ENCODE peak calls at places on chromosomes 11 and 22, in ten cellular contexts. J is mucosa of gallbladder; F is MM.1S; M is Kasumi-1; P is colonic mucosa; D is AG09319; T is activated CD8-positive, alpha-beta memory T cell treated with anti-CD3 and anti-CD28 coated beads for 24 hours; C is dorsolateral prefrontal cortex; U is astrocyte of the spinal cord; Q is activated gamma-delta T cell treated with Interleukin-2 at 50 U/mL for 16 hours. X is an unnamed sample.

GRCh38 chr11:66847461-66848232 is 4.4 kb downstream of the RCE1 start:
- DNase-seq in U (no peak), D (no peak), T (no peak), C (no peak), M (no peak), F (no peak), Q (no peak), P (no peak), J (no peak), X (no peak)

GRCh38 chr11:72584933-72585597 is 89.2 kb downstream of the PDE2A start:
- DNase-seq in J (no peak), T (no peak), U (no peak), M (no peak), C (no peak), Q (no peak), F (no peak), P (no peak), D (no peak), X (no peak)

GRCh38 chr11:17767301-17767885 is 32.8 kb downstream of the KCNC1 start:
- DNase-seq in T (no peak), P (no peak), U (no peak), C (peak; percentile 11), J (no peak), M (no peak), D (no peak), Q (no peak), F (no peak), X (no peak)

GRCh38 chr11:19453893-19454292 is 213.1 kb upstream of the E2F8 start:
- DNase-seq in P (no peak), C (no peak), J (no peak), M (no peak), Q (no peak), D (peak; percentile 30), U (peak; percentile 47), F (no peak), T (no peak), X (no peak)

GRCh38 chr11:16800382-16800781 is 61.9 kb downstream of the C11orf58 start:
- DNase-seq in J (no peak), D (no peak), P (no peak), F (no peak), T (no peak), C (no peak), U (no peak), Q (no peak), M (no peak), X (no peak)

GRCh38 chr22:50191041-50191740 is 5.5 kb downstream of the TRABD start:
- DNase-seq in F (no peak), D (no peak), P (peak; percentile 49), J (peak; percentile 49), U (no peak), T (peak; percentile 84), M (peak; percentile 96), C (no peak), Q (peak; percentile 81), X (no peak)

GRCh38 chr11:47571895-47572294 is 6.5 kb downstream of the PTPMT1 start:
- DNase-seq in F (no peak), T (no peak), C (no peak), P (no peak), D (no peak), Q (no peak), M (no peak), U (peak; percentile 29), J (no peak), X (no peak)

GRCh38 chr22:50018608-50019291 is 6.2 kb upstream of the IL17REL start:
- DNase-seq in U (no peak), C (no peak), P (no peak), F (no peak), J (no peak), D (no peak), M (no peak), Q (peak; percentile 26), T (no peak), X (no peak)

GRCh38 chr11:60130496-60130895 is 42.0 kb downstream of the MS4A2 start:
- DNase-seq in Q (no peak), J (peak; percentile 66), U (no peak), D (no peak), C (no peak), M (peak; percentile 70), P (peak; percentile 60), T (no peak), F (peak; percentile 41), X (no peak)

GRCh38 chr11:9095421-9095820 is 4.0 kb upstream of the SCUBE2 start:
- DNase-seq in P (no peak), Q (no peak), U (no peak), C (no peak), D (no peak), M (no peak), T (no peak), J (no peak), F (no peak), X (no peak)

GRCh38 chr11:78560826-78561484 is 13.7 kb downstream of the NARS2 start:
- DNase-seq in F (no peak), J (no peak), C (no peak), D (no peak), T (no peak), Q (no peak), U (peak; percentile 27), M (peak; percentile 18), P (peak; percentile 32), X (no peak)

GRCh38 chr11:116162086-116162485 is 610.7 kb downstream of the BUD13 start:
- DNase-seq in T (no peak), P (no peak), U (no peak), C (no peak), Q (no peak), M (no peak), F (no peak), J (no peak), D (no peak), X (no peak)

GRCh38 chr11:86606849-86607481 is 65.5 kb downstream of the ME3 start:
- DNase-seq in Q (no peak), T (no peak), U (peak; percentile 46), F (no peak), J (no peak), D (no peak), P (no peak), C (no peak), M (no peak), X (no peak)

GRCh38 chr11:128200467-128200866 is 386.9 kb downstream of the ETS1 start:
- DNase-seq in F (no peak), P (no peak), D (no peak), U (no peak), Q (no peak), M (no peak), T (no peak), J (no peak), C (no peak), X (no peak)

GRCh38 chr22:46738961-46739870 is 1.2 kb upstream of the CERK start:
- DNase-seq in C (no peak), T (peak; percentile 89), J (no peak), M (no peak), F (peak; percentile 92), U (peak; percentile 68), P (peak; percentile 89), Q (peak; percentile 85), D (no peak), X (no peak)

GRCh38 chr22:27554841-27555456 is 246.6 kb downstream of the MN1 start:
- DNase-seq in M (no peak), C (no peak), D (no peak), U (no peak), J (no peak), P (no peak), T (no peak), Q (no peak), F (no peak), X (no peak)

GRCh38 chr11:76579047-76579751 is 91.3 kb downstream of the LRRC32 start:
- DNase-seq in F (no peak), M (no peak), J (peak; percentile 53), Q (no peak), P (no peak), U (peak; percentile 51), D (no peak), C (no peak), T (no peak), X (no peak)